ENCODE peak calls at places on chromosomes 2 and 18, in four cellular contexts. One of them, this sample, is unnamed.

GRCh38 chr2:111239581-111240249 is 119.0 kb downstream of the BCL2L11 start:
- DNase-seq in WTC11: no peak
- DNase-seq in SK-N-SH: no peak
- DNase-seq in K562: no peak
- DNase-seq in this sample: no peak

GRCh38 chr2:30784682-30785081 is 22.6 kb downstream of the CAPN13 start:
- DNase-seq in K562: no peak
- DNase-seq in SK-N-SH: no peak
- DNase-seq in WTC11: no peak
- DNase-seq in this sample: no peak

GRCh38 chr2:109239720-109240119 is 110.7 kb downstream of the SH3RF3 start:
- DNase-seq in K562: no peak
- DNase-seq in SK-N-SH: no peak
- DNase-seq in WTC11: no peak
- DNase-seq in this sample: no peak

GRCh38 chr2:127516031-127516430 is 10.3 kb downstream of the IWS1 start:
- DNase-seq in WTC11: no peak
- DNase-seq in SK-N-SH: no peak
- DNase-seq in K562: no peak
- DNase-seq in this sample: no peak

GRCh38 chr2:238847841-238848565 is at the start of gene TWIST2:
- DNase-seq in K562: no peak
- DNase-seq in SK-N-SH: peak; percentile 56
- DNase-seq in WTC11: peak; percentile 66
- DNase-seq in this sample: no peak

GRCh38 chr2:156333274-156333950 is 891 bp upstream of the NR4A2 start:
- DNase-seq in K562: peak; percentile 52
- DNase-seq in WTC11: no peak
- DNase-seq in SK-N-SH: no peak
- DNase-seq in this sample: no peak

GRCh38 chr2:238868616-238869292 is 20.9 kb downstream of the TWIST2 start:
- DNase-seq in SK-N-SH: no peak
- DNase-seq in WTC11: no peak
- DNase-seq in K562: no peak
- DNase-seq in this sample: no peak

GRCh38 chr2:151347294-151347693 is 10.1 kb upstream of the TNFAIP6 start:
- DNase-seq in K562: no peak
- DNase-seq in WTC11: no peak
- DNase-seq in SK-N-SH: no peak
- DNase-seq in this sample: no peak

GRCh38 chr2:168639501-168639900 is 162.9 kb upstream of the NOSTRIN start:
- DNase-seq in WTC11: peak; percentile 22
- DNase-seq in K562: no peak
- DNase-seq in SK-N-SH: no peak
- DNase-seq in this sample: no peak

GRCh38 chr2:17429130-17429529 is 89.1 kb downstream of the RAD51AP2 start:
- DNase-seq in K562: no peak
- DNase-seq in WTC11: no peak
- DNase-seq in SK-N-SH: no peak
- DNase-seq in this sample: no peak

GRCh38 chr2:11446733-11447248 is 19.2 kb downstream of the E2F6 start:
- DNase-seq in WTC11: peak; percentile 73
- DNase-seq in K562: peak; percentile 58
- DNase-seq in SK-N-SH: peak; percentile 72
- DNase-seq in this sample: no peak

GRCh38 chr2:165573534-165574461 is 104.3 kb downstream of the CSRNP3 start:
- DNase-seq in WTC11: peak; percentile 74
- DNase-seq in SK-N-SH: peak; percentile 63
- DNase-seq in K562: no peak
- DNase-seq in this sample: no peak

GRCh38 chr18:59604877-59605276 is 92.3 kb downstream of the CCBE1 start:
- DNase-seq in SK-N-SH: no peak
- DNase-seq in K562: no peak
- DNase-seq in WTC11: no peak
- DNase-seq in this sample: no peak

GRCh38 chr18:71040161-71040560 is 751.3 kb downstream of the SOCS6 start:
- DNase-seq in K562: no peak
- DNase-seq in SK-N-SH: no peak
- DNase-seq in WTC11: no peak
- DNase-seq in this sample: no peak

GRCh38 chr2:217790195-217790594 is 212.6 kb downstream of the TNS1 start:
- DNase-seq in WTC11: no peak
- DNase-seq in SK-N-SH: peak; percentile 6
- DNase-seq in K562: no peak
- DNase-seq in this sample: no peak

GRCh38 chr2:191679818-191680600 is 2.1 kb downstream of the NABP1 start:
- DNase-seq in K562: no peak
- DNase-seq in WTC11: no peak
- DNase-seq in SK-N-SH: no peak
- DNase-seq in this sample: no peak

GRCh38 chr2:128315122-128315828 is 3.4 kb downstream of the HS6ST1 start:
- DNase-seq in WTC11: no peak
- DNase-seq in SK-N-SH: peak; percentile 16
- DNase-seq in K562: no peak
- DNase-seq in this sample: no peak

GRCh38 chr2:237122214-237122666 is 36.6 kb downstream of the COPS8 start:
- DNase-seq in K562: peak; percentile 42
- DNase-seq in WTC11: peak; percentile 83
- DNase-seq in SK-N-SH: peak; percentile 68
- DNase-seq in this sample: no peak

GRCh38 chr2:104976603-104977120 is 61.2 kb upstream of the MRPS9 start:
- DNase-seq in SK-N-SH: peak; percentile 9
- DNase-seq in WTC11: peak; percentile 54
- DNase-seq in K562: peak; percentile 27
- DNase-seq in this sample: peak; percentile 62

GRCh38 chr2:143282684-143283083 is 153.5 kb downstream of the ARHGAP15 start:
- DNase-seq in SK-N-SH: no peak
- DNase-seq in WTC11: peak; percentile 69
- DNase-seq in K562: peak; percentile 19
- DNase-seq in this sample: no peak

GRCh38 chr2:162430323-162430722 is 86.4 kb downstream of the GCA start:
- DNase-seq in WTC11: no peak
- DNase-seq in K562: no peak
- DNase-seq in SK-N-SH: no peak
- DNase-seq in this sample: no peak

GRCh38 chr2:167471734-167472133 is 583.5 kb downstream of the XIRP2 start:
- DNase-seq in WTC11: no peak
- DNase-seq in K562: no peak
- DNase-seq in SK-N-SH: no peak
- DNase-seq in this sample: no peak

GRCh38 chr2:176534798-176535479 is 265.7 kb downstream of the MTX2 start:
- DNase-seq in WTC11: no peak
- DNase-seq in K562: no peak
- DNase-seq in SK-N-SH: no peak
- DNase-seq in this sample: no peak

GRCh38 chr2:161146996-161147395 is 13.2 kb upstream of the TANK start:
- DNase-seq in SK-N-SH: no peak
- DNase-seq in WTC11: no peak
- DNase-seq in K562: no peak
- DNase-seq in this sample: no peak

GRCh38 chr2:171420728-171421563 is 12.8 kb downstream of the METTL8 start:
- DNase-seq in SK-N-SH: no peak
- DNase-seq in K562: no peak
- DNase-seq in WTC11: no peak
- DNase-seq in this sample: no peak

GRCh38 chr18:69941183-69941582 is 6.5 kb downstream of the CD226 start:
- DNase-seq in K562: no peak
- DNase-seq in WTC11: no peak
- DNase-seq in SK-N-SH: no peak
- DNase-seq in this sample: no peak

GRCh38 chr18:61992285-61992684 is 99.5 kb upstream of the RNF152 start:
- DNase-seq in K562: no peak
- DNase-seq in SK-N-SH: no peak
- DNase-seq in WTC11: no peak
- DNase-seq in this sample: no peak

GRCh38 chr2:149413487-149413886 is 83.1 kb downstream of the LYPD6 start:
- DNase-seq in K562: no peak
- DNase-seq in SK-N-SH: no peak
- DNase-seq in WTC11: no peak
- DNase-seq in this sample: no peak
- TF ChIP-seq USF1 in K562: no peak
- TF ChIP-seq USF1 in SK-N-SH: no peak
- TF ChIP-seq USF1 in WTC11: no peak
- TF ChIP-seq USF1 in this sample: no peak

DNA sequence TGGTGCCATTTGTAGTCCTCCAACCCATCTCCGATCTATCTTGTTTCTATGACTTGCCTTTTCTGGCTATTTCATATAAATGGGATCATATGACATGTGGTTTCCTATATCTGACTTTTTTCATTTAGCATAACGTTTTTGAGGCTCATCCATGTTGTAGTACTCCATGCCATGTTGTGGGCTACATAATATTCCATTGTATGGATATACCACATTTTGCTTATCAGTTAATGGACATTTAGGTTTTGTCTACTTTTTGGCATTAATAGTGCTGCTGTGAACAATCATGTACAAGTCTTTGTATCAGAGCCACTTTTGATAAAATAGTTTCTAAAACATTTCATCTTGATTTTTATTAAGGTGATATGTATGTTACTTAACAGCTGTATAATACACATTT is 7.4 kb downstream of the CEBPZOS start:
- DNase-seq in WTC11: no peak
- DNase-seq in SK-N-SH: no peak
- DNase-seq in K562: no peak
- DNase-seq in this sample: no peak
- TF ChIP-seq USF1 in WTC11: no peak
- TF ChIP-seq USF1 in SK-N-SH: no peak
- TF ChIP-seq USF1 in K562: no peak
- TF ChIP-seq USF1 in this sample: no peak

GRCh38 chr18:72201032-72201431 is 343.1 kb downstream of the CBLN2 start:
- DNase-seq in SK-N-SH: no peak
- DNase-seq in K562: no peak
- DNase-seq in WTC11: no peak
- DNase-seq in this sample: no peak

GRCh38 chr18:72208920-72209676 is 335.0 kb downstream of the CBLN2 start:
- DNase-seq in WTC11: no peak
- DNase-seq in K562: no peak
- DNase-seq in SK-N-SH: no peak
- DNase-seq in this sample: no peak

GRCh38 chr18:72207280-72207679 is 336.9 kb downstream of the CBLN2 start:
- DNase-seq in K562: no peak
- DNase-seq in WTC11: no peak
- DNase-seq in SK-N-SH: peak; percentile 25
- DNase-seq in this sample: no peak

GRCh38 chr18:72206814-72207213 is 337.3 kb downstream of the CBLN2 start:
- DNase-seq in SK-N-SH: no peak
- DNase-seq in WTC11: no peak
- DNase-seq in K562: no peak
- DNase-seq in this sample: no peak
- TF ChIP-seq USF1 in SK-N-SH: no peak
- TF ChIP-seq USF1 in WTC11: no peak
- TF ChIP-seq USF1 in K562: no peak
- TF ChIP-seq USF1 in this sample: no peak

GRCh38 chr18:36412778-36413177 is 115.3 kb downstream of the FHOD3 start:
- DNase-seq in K562: no peak
- DNase-seq in SK-N-SH: peak; percentile 41
- DNase-seq in WTC11: peak; percentile 33
- DNase-seq in this sample: no peak
- TF ChIP-seq USF1 in K562: no peak
- TF ChIP-seq USF1 in SK-N-SH: no peak
- TF ChIP-seq USF1 in WTC11: no peak
- TF ChIP-seq USF1 in this sample: no peak

GRCh38 chr2:144550916-144551315 is 31.0 kb upstream of the ZEB2 start:
- DNase-seq in WTC11: no peak
- DNase-seq in K562: no peak
- DNase-seq in SK-N-SH: no peak
- DNase-seq in this sample: no peak
- TF ChIP-seq USF1 in WTC11: no peak
- TF ChIP-seq USF1 in K562: no peak
- TF ChIP-seq USF1 in SK-N-SH: no peak
- TF ChIP-seq USF1 in this sample: no peak

GRCh38 chr18:45771587-45771986 is 47.6 kb downstream of the SLC14A1 start:
- DNase-seq in WTC11: no peak
- DNase-seq in SK-N-SH: no peak
- DNase-seq in K562: no peak
- DNase-seq in this sample: no peak
- TF ChIP-seq USF1 in WTC11: no peak
- TF ChIP-seq USF1 in SK-N-SH: no peak
- TF ChIP-seq USF1 in K562: no peak
- TF ChIP-seq USF1 in this sample: no peak

This sample was measured in GM12878.